ENCODE peak calls at places on chromosomes 13 and 19, in four cellular contexts. U, X, O and S are unnamed samples.

GRCh38 chr13:95349267-95349666 is 48.0 kb upstream of the ABCC4 start:
- DNase-seq in U (peak), X (no peak), O (no peak), S (no peak)

GRCh38 chr19:31784631-31785237 is 435.5 kb upstream of the TSHZ3 start:
- DNase-seq in U (no peak), X (no peak), O (no peak), S (no peak)

GRCh38 chr13:45750566-45750965 is 48.4 kb downstream of the CBY2 start:
- DNase-seq in U (no peak), X (no peak), O (no peak), S (no peak)

GRCh38 chr13:93309886-93310520 is 83.4 kb downstream of the GPC6 start:
- DNase-seq in U (no peak), X (no peak), O (no peak), S (no peak)

GRCh38 chr19:55092423-55093318 is 17.0 kb downstream of the EPS8L1 start:
- DNase-seq in U (peak), X (no peak), O (no peak), S (no peak)

GRCh38 chr13:30091691-30092090 is 215.7 kb downstream of the KATNAL1 start:
- DNase-seq in U (no peak), X (no peak), O (no peak), S (no peak)

GRCh38 chr13:35684432-35684831 is 207.9 kb upstream of the MAB21L1 start:
- DNase-seq in U (no peak), X (no peak), O (no peak), S (no peak)

GRCh38 chr13:95833713-95834112 is 156.8 kb downstream of the DNAJC3 start:
- DNase-seq in U (no peak), X (no peak), O (no peak), S (no peak)

GRCh38 chr19:869245-870177 is 10.0 kb downstream of the CFD start:
- DNase-seq in U (no peak), X (no peak), O (no peak), S (no peak)

GRCh38 chr13:113129480-113129879 is 6.9 kb downstream of the F10 start:
- DNase-seq in U (no peak), X (no peak), O (no peak), S (no peak)

GRCh38 chr19:5338661-5339469 is 1.7 kb downstream of the PTPRS start:
- DNase-seq in U (no peak), X (peak), O (no peak), S (no peak)

GRCh38 chr19:17415107-17415506 is 4.7 kb upstream of the MVB12A start:
- DNase-seq in U (no peak), X (no peak), O (no peak), S (no peak)

GRCh38 chr13:84994582-84994981 is 804.6 kb downstream of the SLITRK6 start:
- DNase-seq in U (no peak), X (no peak), O (no peak), S (no peak)

GRCh38 chr19:18046066-18046718 is 38.2 kb downstream of the ARRDC2 start:
- DNase-seq in U (peak), X (no peak), O (no peak), S (no peak)

GRCh38 chr13:80235559-80236296 is 105.2 kb downstream of the SPRY2 start:
- DNase-seq in U (no peak), X (no peak), O (no peak), S (no peak)

GRCh38 chr13:109951491-109951890 is 165.1 kb upstream of the IRS2 start:
- DNase-seq in U (no peak), X (no peak), O (no peak), S (no peak)

GRCh38 chr13:24228852-24229458 is 68.4 kb downstream of the SPATA13 start:
- DNase-seq in U (peak), X (peak), O (no peak), S (no peak)

GRCh38 chr13:21949818-21950429 is 279.1 kb downstream of the FGF9 start:
- DNase-seq in U (no peak), X (no peak), O (no peak), S (no peak)

GRCh38 chr19:55691561-55692481 is 16.8 kb downstream of the EPN1 start:
- DNase-seq in U (no peak), X (no peak), O (no peak), S (no peak)

GRCh38 chr13:95906999-95907398 is 146.2 kb downstream of the UGGT2 start:
- DNase-seq in U (no peak), X (no peak), O (no peak), S (no peak)

GRCh38 chr19:12676384-12676792 is 5.3 kb downstream of the DHPS start:
- DNase-seq in U (peak), X (peak), O (no peak), S (peak)

GRCh38 chr19:14440049-14440448 is 6.9 kb downstream of the PKN1 start:
- DNase-seq in U (peak), X (peak), O (peak), S (peak)

GRCh38 chr19:38247734-38248268 is 8.4 kb downstream of the PPP1R14A start:
- DNase-seq in U (no peak), X (no peak), O (no peak), S (no peak)

GRCh38 chr13:18993884-18994660 is 187.6 kb downstream of the TUBA3C start:
- DNase-seq in U (no peak), X (no peak), O (no peak), S (no peak)

GRCh38 chr19:46868444-46868843 is 7.6 kb downstream of the ARHGAP35 start:
- DNase-seq in U (no peak), X (no peak), O (no peak), S (no peak)

GRCh38 chr13:25241007-25241406 is 46.3 kb downstream of the MTMR6 start:
- DNase-seq in U (no peak), X (no peak), O (no peak), S (no peak)

DNA sequence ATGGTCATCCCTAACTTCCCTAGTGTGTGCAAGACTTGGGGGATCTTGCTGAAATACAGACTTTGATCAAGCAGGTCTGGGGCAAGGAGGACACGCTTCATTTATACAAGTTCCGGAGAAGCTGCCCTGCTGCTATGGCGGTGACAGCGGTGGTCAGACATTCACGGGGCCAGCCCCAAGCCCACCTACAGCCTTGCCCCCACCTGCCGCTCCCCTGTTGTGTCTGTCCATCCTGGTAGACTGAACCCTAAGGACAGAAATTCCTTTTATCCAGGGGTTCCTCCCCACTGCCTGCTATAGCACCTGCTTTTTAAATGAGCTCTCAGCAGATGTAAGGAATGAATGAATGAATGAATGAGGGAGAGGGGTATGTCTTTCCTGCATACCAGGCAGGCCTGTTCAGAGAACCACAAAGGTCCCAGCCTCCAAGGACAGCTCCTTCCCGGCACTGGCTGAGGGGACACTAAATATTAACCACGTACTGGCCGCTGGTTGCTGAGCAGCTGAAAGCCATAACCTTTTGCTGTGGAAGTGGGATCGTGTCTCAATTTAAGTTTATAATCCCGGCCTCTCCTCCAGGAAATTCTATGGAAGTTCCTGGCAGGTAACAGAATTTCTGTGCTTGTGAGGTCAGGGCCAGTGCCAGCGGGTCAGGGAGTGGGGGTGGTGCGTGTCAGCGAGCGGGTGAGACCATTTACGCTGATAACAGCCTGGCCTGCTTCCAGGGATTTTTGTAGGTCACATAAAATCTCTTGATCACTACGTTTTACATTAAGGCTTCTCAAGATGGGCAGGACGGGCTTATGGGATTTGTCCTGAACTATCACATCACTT is 27.1 kb downstream of the TSSK6 start:
- DNase-seq in U (peak), X (peak), O (no peak), S (no peak)
- TF ChIP-seq SPI1 in U (no peak), X (no peak), O (no peak), S (no peak)

DNA sequence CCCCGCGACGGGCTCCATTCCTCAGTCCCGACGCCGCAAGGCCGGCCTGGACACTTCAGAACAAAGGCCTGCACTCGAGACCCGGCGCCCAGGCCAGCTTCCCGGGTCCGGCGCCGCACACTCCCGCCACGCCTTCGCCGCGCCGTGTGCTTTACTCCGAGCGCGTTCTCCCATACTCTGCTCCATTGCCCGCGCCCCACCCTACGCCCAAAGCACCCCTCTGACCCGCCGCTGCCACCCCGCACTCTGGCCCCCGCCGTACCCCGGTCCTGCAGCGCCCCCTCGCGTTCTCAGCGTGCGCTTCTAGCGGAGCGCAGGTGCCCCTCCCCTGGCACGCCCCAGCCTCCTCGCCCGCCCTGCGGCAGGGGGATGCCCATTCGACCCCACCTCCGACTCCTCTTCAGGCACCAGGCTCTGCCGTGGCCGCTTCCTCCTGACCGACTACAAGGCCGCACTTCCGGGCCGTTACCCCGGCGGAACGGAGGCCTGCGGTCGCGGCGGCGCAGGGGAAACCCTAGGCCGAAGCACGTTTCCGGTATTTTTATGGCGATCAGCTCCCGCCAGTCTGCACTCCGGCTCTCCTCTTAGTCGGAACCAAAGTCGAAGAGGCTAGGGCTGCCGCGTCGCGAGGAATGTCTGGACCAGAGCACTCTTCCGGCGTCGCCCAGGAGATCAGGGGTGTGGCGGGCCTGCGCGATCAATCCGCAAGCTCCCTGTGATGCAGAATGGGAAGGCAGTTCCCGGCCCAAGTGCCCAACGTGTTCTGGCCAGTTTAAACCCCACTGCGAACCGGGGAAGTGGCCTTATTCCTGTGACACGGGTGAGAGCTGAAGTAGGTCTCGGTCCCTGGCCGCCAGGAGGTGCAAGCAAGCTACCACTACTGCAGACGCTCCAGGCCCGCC is at the start of gene ZBTB45:
- DNase-seq in U (peak), X (peak), O (peak), S (peak)
- TF ChIP-seq SPI1 in U (no peak), X (peak), O (peak), S (peak)

GRCh38 chr19:53467503-53468262 is at the start of gene ZNF813:
- DNase-seq in U (peak), X (peak), O (peak), S (peak)

GRCh38 chr19:53466726-53467125 is 807 bp upstream of the ZNF813 start:
- DNase-seq in U (no peak), X (no peak), O (no peak), S (no peak)

GRCh38 chr19:53461866-53462265 is 5.7 kb upstream of the ZNF813 start:
- DNase-seq in U (no peak), X (no peak), O (no peak), S (no peak)

GRCh38 chr19:53467138-53467502 is 413 bp upstream of the ZNF813 start:
- DNase-seq in U (no peak), X (no peak), O (no peak), S (peak)

DNA sequence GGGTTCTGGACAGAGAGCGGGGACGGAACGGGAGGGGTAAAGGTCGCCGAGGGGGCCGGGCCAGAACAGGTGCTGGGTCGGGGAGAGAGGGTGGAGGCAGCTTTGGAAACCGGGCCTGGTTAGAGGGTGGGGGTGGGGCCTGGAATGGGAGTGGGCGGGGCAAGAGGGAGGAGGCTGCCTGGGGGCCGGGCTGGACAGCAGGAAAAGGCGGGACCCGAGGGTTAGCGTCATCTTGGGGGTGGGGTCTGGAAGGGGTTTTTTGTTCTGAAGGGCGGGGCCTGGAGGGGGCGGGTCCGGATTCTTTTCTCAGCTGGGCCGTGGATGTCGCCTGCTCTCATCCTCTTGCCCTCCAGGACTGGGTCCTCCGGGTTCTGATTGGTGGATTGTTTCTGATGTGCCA is 4.3 kb upstream of the ZNF813 start:
- DNase-seq in U (peak), X (no peak), O (no peak), S (no peak)
- TF ChIP-seq SPI1 in U (no peak), X (no peak), O (no peak), S (no peak)

DNA sequence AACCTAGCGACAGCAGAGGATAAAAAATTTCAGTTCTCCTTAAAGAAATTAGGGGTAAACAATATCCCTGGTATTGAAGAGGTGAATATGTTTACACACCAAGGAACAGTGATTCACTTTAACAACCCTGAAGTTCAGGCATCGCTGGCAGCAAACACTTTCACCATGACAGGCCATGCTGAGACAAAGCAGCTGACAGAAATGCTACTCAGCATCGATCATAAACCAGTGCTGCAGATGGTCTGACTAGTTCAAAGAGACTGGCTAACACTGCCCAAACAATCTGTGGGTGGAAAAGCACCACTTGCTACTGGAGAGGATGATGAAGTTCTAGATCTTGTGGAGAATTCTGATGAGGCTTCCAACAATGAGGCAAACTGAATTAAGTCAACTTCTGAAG is 19.9 kb upstream of the ACOD1 start:
- DNase-seq in U (no peak), X (no peak), O (no peak), S (no peak)
- TF ChIP-seq SPI1 in U (no peak), X (no peak), O (no peak), S (no peak)

GRCh38 chr19:28201462-28201943 is 1011.4 kb downstream of the UQCRFS1 start:
- DNase-seq in U (no peak), X (no peak), O (no peak), S (no peak)
- TF ChIP-seq SPI1 in U (no peak), X (no peak), O (no peak), S (no peak)

DNA sequence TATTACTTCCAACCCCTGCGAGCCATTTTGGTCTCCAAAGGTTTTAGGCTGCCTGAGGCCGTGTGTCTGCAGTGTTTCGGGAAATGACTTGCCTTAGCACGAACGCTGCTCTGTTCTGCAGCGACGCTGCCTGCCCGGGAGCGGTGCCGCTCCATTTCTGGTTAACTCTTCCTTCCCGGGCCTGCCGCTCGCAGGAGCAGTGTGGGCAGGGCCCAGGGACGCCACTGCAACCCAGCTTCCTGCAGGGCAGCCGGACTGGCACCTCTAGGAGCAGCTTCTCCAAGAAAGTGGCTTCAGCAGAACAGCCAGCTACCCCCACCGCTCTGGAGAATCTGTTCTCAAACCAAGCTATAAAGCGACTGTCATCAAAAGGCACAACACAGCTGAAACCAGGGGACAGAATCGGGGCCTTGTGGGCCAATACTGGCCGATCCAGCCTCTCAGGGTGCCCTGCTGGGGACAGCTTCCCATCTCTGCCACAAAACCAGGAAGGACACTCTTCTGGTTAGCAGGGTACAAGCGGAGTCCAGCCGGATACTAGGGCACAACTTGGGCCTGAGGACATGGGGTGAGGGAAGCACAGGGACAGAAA is 72.2 kb downstream of the KCTD15 start:
- DNase-seq in U (no peak), X (no peak), O (no peak), S (no peak)
- TF ChIP-seq SPI1 in U (no peak), X (no peak), O (no peak), S (no peak)